ENCODE peak calls at places on chromosomes 6 and 20, in eight cellular contexts. Q, X, Y, Z, E, W, G and V are unnamed samples.

GRCh38 chr20:48739395-48740268 is 88.2 kb downstream of the PREX1 start:
- DNase-seq in Q (peak), X (no peak), Y (no peak), Z (no peak), E (no peak), W (no peak), G (peak), V (no peak)

GRCh38 chr6:72589096-72589495 is 32.8 kb upstream of the KCNQ5 start:
- DNase-seq in Q (no peak), X (no peak), Y (no peak), Z (no peak), E (no peak), W (no peak), G (no peak), V (no peak)

GRCh38 chr20:11274137-11274536 is 600.3 kb upstream of the JAG1 start:
- DNase-seq in Q (no peak), X (peak), Y (peak), Z (peak), E (peak), W (peak), G (peak), V (no peak)

GRCh38 chr6:156687875-156688549 is 89.2 kb upstream of the ARID1B start:
- DNase-seq in Q (no peak), X (peak), Y (no peak), Z (peak), E (no peak), W (peak), G (peak), V (no peak)

GRCh38 chr20:6489361-6490154 is 277.9 kb upstream of the BMP2 start:
- DNase-seq in Q (no peak), X (no peak), Y (no peak), Z (no peak), E (no peak), W (no peak), G (no peak), V (no peak)

GRCh38 chr6:33118525-33119123 is 42.8 kb downstream of the HLA-DPB1 start:
- DNase-seq in Q (no peak), X (no peak), Y (peak), Z (peak), E (peak), W (peak), G (peak), V (no peak)

GRCh38 chr20:20872420-20872819 is 160.0 kb upstream of the RALGAPA2 start:
- DNase-seq in Q (no peak), X (no peak), Y (no peak), Z (no peak), E (no peak), W (no peak), G (no peak), V (no peak)

GRCh38 chr6:29014729-29015608 is 9.9 kb upstream of the ZNF311 start:
- DNase-seq in Q (no peak), X (no peak), Y (no peak), Z (no peak), E (no peak), W (no peak), G (no peak), V (no peak)

GRCh38 chr6:72283571-72283970 is 338.3 kb upstream of the KCNQ5 start:
- DNase-seq in Q (no peak), X (no peak), Y (no peak), Z (no peak), E (no peak), W (no peak), G (no peak), V (no peak)

GRCh38 chr20:19565721-19566120 is 192.3 kb upstream of the RIN2 start:
- DNase-seq in Q (no peak), X (no peak), Y (no peak), Z (no peak), E (no peak), W (no peak), G (no peak), V (no peak)

GRCh38 chr6:133787122-133787521 is 101.8 kb upstream of the TCF21 start:
- DNase-seq in Q (no peak), X (no peak), Y (no peak), Z (no peak), E (no peak), W (no peak), G (no peak), V (no peak)

GRCh38 chr6:155155787-155156447 is 107.9 kb upstream of the CLDN20 start:
- DNase-seq in Q (no peak), X (no peak), Y (no peak), Z (no peak), E (no peak), W (no peak), G (no peak), V (peak)

GRCh38 chr6:109512271-109512817 is 29.3 kb upstream of the ZBTB24 start:
- DNase-seq in Q (no peak), X (no peak), Y (no peak), Z (no peak), E (no peak), W (no peak), G (no peak), V (no peak)

GRCh38 chr20:58868795-58869194 is 16.3 kb downstream of the GNAS start:
- DNase-seq in Q (no peak), X (no peak), Y (peak), Z (no peak), E (peak), W (peak), G (no peak), V (no peak)

GRCh38 chr6:166623318-166623717 is 3.7 kb downstream of the RPS6KA2 start:
- DNase-seq in Q (no peak), X (peak), Y (no peak), Z (no peak), E (no peak), W (no peak), G (no peak), V (no peak)

GRCh38 chr20:32479697-32480140 is 105.4 kb downstream of the NOL4L start:
- DNase-seq in Q (no peak), X (peak), Y (no peak), Z (no peak), E (no peak), W (no peak), G (no peak), V (no peak)

GRCh38 chr20:46512943-46513844 is at the start of gene ZNF334:
- DNase-seq in Q (peak), X (peak), Y (no peak), Z (peak), E (peak), W (peak), G (peak), V (peak)

GRCh38 chr6:41306187-41306854 is 19.8 kb upstream of the TREM1 start:
- DNase-seq in Q (peak), X (peak), Y (peak), Z (peak), E (no peak), W (peak), G (peak), V (peak)

GRCh38 chr20:52402950-52403349 is 211.4 kb upstream of the ZFP64 start:
- DNase-seq in Q (no peak), X (no peak), Y (no peak), Z (no peak), E (no peak), W (no peak), G (no peak), V (no peak)

GRCh38 chr6:139080255-139080920 is 51.8 kb downstream of the ABRACL start:
- DNase-seq in Q (no peak), X (no peak), Y (no peak), Z (no peak), E (no peak), W (no peak), G (peak), V (no peak)

GRCh38 chr6:34657307-34657978 is 39.1 kb downstream of the ILRUN start:
- DNase-seq in Q (no peak), X (peak), Y (no peak), Z (no peak), E (no peak), W (no peak), G (peak), V (peak)

GRCh38 chr6:136784910-136785746 is 7.1 kb downstream of the MAP3K5 start:
- DNase-seq in Q (peak), X (peak), Y (no peak), Z (no peak), E (no peak), W (no peak), G (no peak), V (peak)

GRCh38 chr6:107046316-107046715 is 18.3 kb downstream of the MTRES1 start:
- DNase-seq in Q (no peak), X (no peak), Y (peak), Z (peak), E (no peak), W (no peak), G (no peak), V (no peak)

GRCh38 chr20:38229376-38230252 is 30.9 kb downstream of the KIAA1755 start:
- DNase-seq in Q (peak), X (no peak), Y (no peak), Z (no peak), E (peak), W (peak), G (no peak), V (no peak)

GRCh38 chr20:6711950-6712634 is 55.4 kb upstream of the BMP2 start:
- DNase-seq in Q (no peak), X (peak), Y (no peak), Z (no peak), E (no peak), W (no peak), G (no peak), V (no peak)

GRCh38 chr6:39256294-39256693 is 27.0 kb upstream of the KCNK5 start:
- DNase-seq in Q (no peak), X (no peak), Y (no peak), Z (no peak), E (no peak), W (no peak), G (no peak), V (no peak)

GRCh38 chr6:26217714-26218075 is 130.5 kb downstream of the HFE start:
- DNase-seq in Q (peak), X (no peak), Y (peak), Z (no peak), E (no peak), W (no peak), G (no peak), V (no peak)

GRCh38 chr6:41408982-41409381 is 73.6 kb downstream of the NCR2 start:
- DNase-seq in Q (no peak), X (no peak), Y (no peak), Z (no peak), E (no peak), W (no peak), G (no peak), V (no peak)

GRCh38 chr6:90412538-90413369 is 116.1 kb upstream of the BACH2 start:
- DNase-seq in Q (no peak), X (no peak), Y (no peak), Z (no peak), E (no peak), W (no peak), G (no peak), V (no peak)

GRCh38 chr6:14934844-14935243 is 311.0 kb upstream of the JARID2 start:
- DNase-seq in Q (no peak), X (no peak), Y (no peak), Z (no peak), E (no peak), W (no peak), G (no peak), V (no peak)

GRCh38 chr6:148530976-148531375 is 188.3 kb downstream of the SASH1 start:
- DNase-seq in Q (no peak), X (no peak), Y (no peak), Z (no peak), E (no peak), W (no peak), G (no peak), V (no peak)

GRCh38 chr6:53313784-53314382 is 34.9 kb downstream of the ELOVL5 start:
- DNase-seq in Q (no peak), X (no peak), Y (peak), Z (no peak), E (no peak), W (no peak), G (no peak), V (no peak)